ENCODE peak calls at places on chromosomes 16 and 17, in nine cellular contexts. J is left lung; C is psoas muscle; K is Panc1; X is CD8-positive, alpha-beta T cell; O is K562; H is upper lobe of right lung; Y is IMR-90; P is RWPE2. A is an unnamed sample. For H3K4me1, the result is how much of the 10 kb centered on the place peaks cover.

GRCh38 chr16:56869513-56870270 is 4.7 kb downstream of the SLC12A3 start:
- ATAC-seq in P (no peak), X (peak), C (no peak), H (peak), O (peak), J (peak), K (peak), Y (no peak), A (no peak)

GRCh38 chr16:30355144-30355953 is at the start of gene CD2BP2:
- ATAC-seq in P (peak), X (peak), J (peak), Y (peak), O (peak), H (peak), C (peak), K (peak), A (peak)

GRCh38 chr17:54256530-54256929 is 433.8 kb downstream of the KIF2B start:
- ATAC-seq in C (no peak), O (no peak), J (no peak), H (no peak), Y (no peak), P (no peak), K (no peak), X (no peak), A (no peak)

GRCh38 chr17:81581758-81582157 is 29.6 kb upstream of the FAAP100 start:
- ATAC-seq in H (no peak), K (no peak), J (no peak), P (no peak), Y (no peak), X (no peak), C (peak), O (no peak), A (no peak)

GRCh38 chr16:67260426-67261063 is 11.8 kb downstream of the SLC9A5 start:
- ATAC-seq in Y (peak), P (peak), H (peak), X (peak), J (peak), K (peak), C (peak), O (peak), A (no peak)

GRCh38 chr17:65678534-65678933 is 117.1 kb upstream of the AXIN2 start:
- ATAC-seq in K (no peak), J (peak), O (no peak), X (no peak), H (no peak), P (no peak), Y (no peak), C (peak), A (no peak)

GRCh38 chr17:71192848-71193247 is 928.0 kb upstream of the SOX9 start:
- ATAC-seq in J (no peak), P (no peak), O (no peak), Y (peak), C (no peak), K (no peak), X (no peak), H (no peak), A (no peak)

GRCh38 chr17:35256629-35257028 is 13.8 kb downstream of the SLFN5 start:
- ATAC-seq in X (peak), C (no peak), K (peak), P (no peak), H (no peak), Y (no peak), J (no peak), O (no peak), A (no peak)

GRCh38 chr16:46555981-46556380 is 65.2 kb downstream of the SHCBP1 start:
- ATAC-seq in C (no peak), O (no peak), K (no peak), Y (peak), J (no peak), X (no peak), H (no peak), P (peak), A (no peak)

GRCh38 chr17:76593338-76593737 is 7.7 kb upstream of the ST6GALNAC2 start:
- ATAC-seq in P (peak), O (peak), X (no peak), Y (no peak), J (no peak), K (peak), C (no peak), H (no peak), A (no peak)

GRCh38 chr17:82716383-82717181 is at the start of gene FN3KRP:
- ATAC-seq in K (peak), H (peak), P (peak), C (peak), J (peak), Y (peak), X (peak), O (peak), A (peak)

GRCh38 chr17:36943250-36944220 is 5.2 kb upstream of the AATF start:
- ATAC-seq in K (no peak), J (no peak), H (no peak), X (no peak), Y (no peak), P (no peak), C (no peak), O (no peak), A (no peak)

GRCh38 chr16:23486480-23486879 is 23.8 kb downstream of the GGA2 start:
- ATAC-seq in K (no peak), P (no peak), X (no peak), O (no peak), H (peak), Y (no peak), J (peak), C (no peak), A (no peak)

GRCh38 chr17:81287741-81288430 is 7.2 kb downstream of the SLC38A10 start:
- ATAC-seq in X (no peak), K (no peak), P (no peak), O (no peak), H (no peak), C (no peak), J (no peak), Y (no peak), A (no peak)

GRCh38 chr17:27805520-27806146 is 5.3 kb upstream of the NOS2 start:
- ATAC-seq in P (peak), X (peak), H (peak), O (peak), Y (peak), C (peak), J (peak), K (peak), A (peak)

GRCh38 chr16:70770968-70771552 is 29.9 kb downstream of the VAC14 start:
- ATAC-seq in H (peak), Y (peak), J (peak), C (peak), O (peak), P (peak), X (peak), K (peak), A (peak)

GRCh38 chr17:8121531-8122390 is 2.1 kb downstream of the HES7 start:
- ATAC-seq in K (peak), O (peak), J (peak), P (peak), H (peak), Y (peak), X (no peak), C (peak), A (no peak)
- H3K4me1 ChIP-seq in K (under half), O (half or more), J (half or more), P (under half), H (half or more), Y (under half), X (half or more), C (under half), A (half or more)

DNA sequence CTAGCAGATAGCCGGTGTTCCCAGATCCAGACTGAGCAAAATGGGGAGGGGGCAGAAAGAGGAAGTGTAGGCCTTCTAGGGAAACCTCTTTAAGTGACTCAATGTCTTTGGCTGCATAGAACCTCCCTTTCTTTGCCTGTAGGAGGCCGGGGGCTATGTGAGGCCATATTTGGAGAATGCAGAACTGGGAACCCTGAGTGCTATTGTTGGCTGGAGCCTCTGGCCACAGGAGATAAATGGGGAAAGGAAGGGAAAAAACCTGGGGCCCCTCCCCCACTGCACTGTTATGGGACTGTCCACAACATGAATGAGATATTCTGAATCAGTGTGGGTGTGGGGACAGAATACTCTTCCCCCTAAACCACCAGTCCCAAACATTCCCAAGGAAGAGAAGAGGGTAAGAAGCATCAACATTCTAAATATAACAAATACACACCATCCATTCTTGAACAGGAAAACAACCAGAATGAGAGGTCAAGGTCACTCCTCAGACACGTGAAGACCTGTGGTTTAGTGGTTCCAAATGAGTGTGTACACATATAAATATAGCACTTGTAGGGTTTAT is 2.4 kb downstream of the VPS25 start:
- ATAC-seq in O (peak), Y (no peak), H (no peak), C (no peak), K (no peak), P (no peak), X (no peak), J (no peak), A (no peak)
- TF ChIP-seq CTCF in O (peak), Y (no peak), H (no peak), C (no peak), K (no peak), P (no peak), X (no peak), J (no peak), A (no peak)

GRCh38 chr17:910503-911194 is 68.9 kb downstream of the NXN start:
- ATAC-seq in Y (no peak), K (no peak), O (no peak), P (no peak), J (no peak), C (peak), H (no peak), X (no peak), A (no peak)
- H3K4me1 ChIP-seq in Y (under half), K (under half), O (under half), P (half or more), J (under half), C (under half), H (under half), X (under half), A (under half)

GRCh38 chr17:39011907-39012468 is 44.8 kb upstream of the FBXO47 start:
- ATAC-seq in O (no peak), X (no peak), K (no peak), J (no peak), Y (no peak), P (no peak), C (no peak), H (no peak), A (no peak)
- TF ChIP-seq CTCF in O (no peak), X (no peak), K (no peak), J (no peak), Y (no peak), P (no peak), C (no peak), H (no peak), A (no peak)